ENCODE peak calls at places on chromosome 4, in ten cellular contexts. Q is prostate gland, G is GM12878, J is upper lobe of left lung, I is testis, A is gastrocnemius medialis, N is Peyer's patch, B is suprapubic skin, K is heart left ventricle, H is GM12892. U is an unnamed sample.

GRCh38 chr4:57550143-57550542 is 440.0 kb upstream of the IGFBP7 start:
- DNase-seq in Q (no peak), G (no peak), J (no peak), I (no peak), A (no peak), N (no peak), B (no peak), K (no peak), H (no peak), U (no peak)

GRCh38 chr4:153083447-153083921 is 120.8 kb upstream of the TRIM2 start:
- DNase-seq in Q (peak), G (peak), J (peak), I (peak), A (no peak), N (peak), B (no peak), K (peak), H (peak), U (peak)

GRCh38 chr4:113077611-113078010 is 28.2 kb downstream of the ANK2 start:
- DNase-seq in Q (no peak), G (no peak), J (no peak), I (no peak), A (no peak), N (no peak), B (no peak), K (no peak), H (no peak), U (no peak)

GRCh38 chr4:183443609-183444148 is 757 bp upstream of the CDKN2AIP start:
- DNase-seq in Q (peak), G (no peak), J (no peak), I (peak), A (peak), N (no peak), B (peak), K (no peak), H (no peak), U (no peak)

GRCh38 chr4:87144346-87144745 is 76.1 kb downstream of the KLHL8 start:
- DNase-seq in Q (no peak), G (no peak), J (no peak), I (no peak), A (no peak), N (no peak), B (no peak), K (no peak), H (no peak), U (no peak)

GRCh38 chr4:114396808-114397207 is 201.8 kb upstream of the UGT8 start:
- DNase-seq in Q (no peak), G (no peak), J (no peak), I (no peak), A (no peak), N (no peak), B (no peak), K (no peak), H (no peak), U (no peak)

GRCh38 chr4:69026974-69027373 is 69.3 kb upstream of the UGT2B7 start:
- DNase-seq in Q (no peak), G (no peak), J (no peak), I (no peak), A (no peak), N (no peak), B (no peak), K (peak), H (no peak), U (no peak)

GRCh38 chr4:24686866-24687672 is 102.7 kb upstream of the DHX15 start:
- DNase-seq in Q (no peak), G (no peak), J (no peak), I (peak), A (no peak), N (peak), B (no peak), K (no peak), H (no peak), U (no peak)

GRCh38 chr4:66653937-66654336 is 891.4 kb downstream of the CENPC start:
- DNase-seq in Q (no peak), G (no peak), J (no peak), I (no peak), A (no peak), N (no peak), B (no peak), K (no peak), H (no peak), U (no peak)

GRCh38 chr4:123559955-123560669 is 163.5 kb downstream of the SPRY1 start:
- DNase-seq in Q (no peak), G (no peak), J (no peak), I (no peak), A (no peak), N (no peak), B (no peak), K (no peak), H (no peak), U (no peak)

GRCh38 chr4:158856852-158857251 is 88.0 kb downstream of the FNIP2 start:
- DNase-seq in Q (no peak), G (no peak), J (no peak), I (no peak), A (no peak), N (no peak), B (no peak), K (no peak), H (no peak), U (no peak)

GRCh38 chr4:155666701-155667537 is at the start of gene GUCY1A1:
- DNase-seq in Q (peak), G (no peak), J (peak), I (peak), A (peak), N (peak), B (peak), K (peak), H (peak), U (no peak)

GRCh38 chr4:61201562-61202099 is 1.5 kb downstream of the ADGRL3 start:
- DNase-seq in Q (no peak), G (no peak), J (no peak), I (peak), A (no peak), N (peak), B (peak), K (no peak), H (peak), U (no peak)

GRCh38 chr4:20700007-20700761 is at the start of gene PACRGL:
- DNase-seq in Q (peak), G (peak), J (peak), I (peak), A (peak), N (peak), B (peak), K (peak), H (peak), U (peak)
- TF ChIP-seq POLR2A in Q (peak), G (peak), J (no peak), I (no peak), A (peak), N (no peak), B (peak), K (peak), H (peak), U (no peak)

DNA sequence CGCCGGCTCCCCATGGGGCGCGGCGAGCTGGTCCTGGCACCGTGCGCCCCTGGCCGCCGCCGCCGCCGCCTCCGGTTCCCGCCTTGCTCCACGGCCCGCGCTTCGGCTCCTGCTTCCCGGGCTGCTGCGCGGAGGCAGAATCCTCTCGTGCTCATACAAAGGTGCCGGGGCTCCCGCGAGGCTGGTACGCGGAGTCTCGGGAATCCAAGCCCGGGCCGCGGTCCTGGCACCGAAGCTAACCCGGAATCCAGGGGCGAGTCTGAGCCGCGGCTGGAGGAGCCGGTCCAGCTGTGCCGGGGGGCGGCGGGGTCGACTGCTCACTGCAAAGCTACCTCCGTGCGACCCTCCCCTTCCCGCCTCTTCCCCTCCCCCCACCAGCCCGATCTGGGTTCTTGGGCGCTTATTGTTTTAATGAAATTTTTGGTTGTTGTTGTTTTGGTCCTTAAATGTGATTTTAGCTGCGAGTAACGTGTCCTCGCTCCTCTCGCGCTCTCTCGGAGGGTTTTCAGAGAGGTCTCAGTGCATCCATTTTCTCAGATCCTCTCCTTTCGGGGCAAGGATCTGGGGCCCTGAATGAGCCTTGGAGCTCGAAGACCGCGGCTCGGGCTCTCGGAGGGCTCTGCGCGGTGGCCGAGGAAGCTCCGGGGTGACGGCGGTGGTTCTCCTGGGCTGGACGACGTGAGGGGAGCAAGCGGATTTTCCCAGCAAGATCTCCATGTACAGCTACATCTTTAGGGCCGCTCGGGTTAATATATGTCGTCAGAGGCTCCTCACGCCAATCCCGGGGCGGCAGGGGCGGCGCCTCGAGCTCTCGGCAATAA is at the start of gene HAND2:
- DNase-seq in Q (no peak), G (no peak), J (no peak), I (peak), A (peak), N (no peak), B (peak), K (peak), H (no peak), U (peak)
- TF ChIP-seq POLR2A in Q (no peak), G (no peak), J (no peak), I (peak), A (peak), N (no peak), B (peak), K (peak), H (no peak), U (no peak)

DNA sequence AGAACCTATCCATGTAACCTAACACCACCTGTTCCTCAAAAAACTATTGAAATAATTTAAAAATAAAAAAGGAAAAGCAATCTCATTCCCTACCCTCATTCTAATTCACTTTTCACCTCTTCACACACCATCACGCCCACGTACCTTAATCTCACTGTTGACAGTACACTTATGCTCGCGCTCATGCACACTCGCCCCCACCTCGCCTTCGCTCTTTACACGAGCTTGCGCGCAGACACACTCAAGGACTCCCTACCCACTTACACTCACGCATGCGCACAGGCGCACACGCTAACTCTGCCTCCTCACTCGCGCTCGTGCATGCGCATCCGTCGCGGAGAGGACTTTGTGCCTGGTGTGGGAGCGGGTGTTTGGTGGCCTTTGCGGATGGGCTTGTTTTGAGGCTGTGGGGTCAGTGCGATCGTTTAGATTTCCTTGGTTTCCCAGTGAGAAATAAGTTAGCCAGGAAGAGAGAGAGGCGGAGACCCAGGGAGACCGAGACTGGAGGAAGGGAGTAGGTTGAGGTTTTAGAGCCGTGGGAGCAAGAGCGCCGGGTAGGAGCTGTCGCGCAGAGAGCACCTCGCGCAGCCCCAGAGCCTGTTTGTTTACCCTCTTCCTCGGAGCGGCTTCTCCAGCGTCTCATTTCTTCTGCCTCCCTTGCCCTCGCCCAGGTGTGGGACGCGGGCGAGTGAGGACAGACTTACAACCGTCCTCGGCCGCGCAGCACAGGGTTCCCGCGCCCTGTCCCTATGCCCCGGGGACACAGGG is 8.1 kb upstream of the GSX2 start:
- DNase-seq in Q (peak), G (peak), J (peak), I (peak), A (peak), N (peak), B (peak), K (peak), H (peak), U (peak)
- TF ChIP-seq POLR2A in Q (no peak), G (no peak), J (no peak), I (no peak), A (no peak), N (no peak), B (no peak), K (no peak), H (no peak), U (no peak)

GRCh38 chr4:7103031-7103598 is 35.3 kb upstream of the GRPEL1 start:
- DNase-seq in Q (peak), G (peak), J (peak), I (peak), A (peak), N (peak), B (peak), K (peak), H (peak), U (peak)
- TF ChIP-seq POLR2A in Q (peak), G (peak), J (no peak), I (no peak), A (peak), N (peak), B (peak), K (peak), H (peak), U (no peak)

GRCh38 chr4:109702950-109703663 is at the start of gene CASP6:
- DNase-seq in Q (peak), G (peak), J (peak), I (peak), A (peak), N (peak), B (peak), K (peak), H (peak), U (peak)
- TF ChIP-seq POLR2A in Q (peak), G (peak), J (no peak), I (no peak), A (peak), N (peak), B (no peak), K (peak), H (peak), U (no peak)

GRCh38 chr4:145101091-145101490 is 3.0 kb downstream of the ABCE1 start:
- DNase-seq in Q (no peak), G (no peak), J (no peak), I (no peak), A (no peak), N (no peak), B (no peak), K (no peak), H (no peak), U (no peak)

GRCh38 chr4:145099653-145100052 is 1.5 kb downstream of the ABCE1 start:
- DNase-seq in Q (no peak), G (no peak), J (no peak), I (no peak), A (no peak), N (no peak), B (no peak), K (no peak), H (no peak), U (no peak)

GRCh38 chr4:145098675-145099037 is 545 bp downstream of the ABCE1 start:
- DNase-seq in Q (peak), G (no peak), J (peak), I (peak), A (peak), N (peak), B (no peak), K (peak), H (peak), U (no peak)

GRCh38 chr4:145097331-145097820 is 620 bp downstream of the ANAPC10 start:
- DNase-seq in Q (no peak), G (no peak), J (no peak), I (no peak), A (no peak), N (no peak), B (no peak), K (no peak), H (no peak), U (no peak)

GRCh38 chr4:145097821-145098674 is at the start of the genes ABCE1 and ANAPC10:
- DNase-seq in Q (peak), G (peak), J (peak), I (peak), A (peak), N (peak), B (peak), K (peak), H (peak), U (peak)
- TF ChIP-seq POLR2A in Q (no peak), G (peak), J (peak), I (no peak), A (peak), N (peak), B (peak), K (peak), H (peak), U (no peak)

DNA sequence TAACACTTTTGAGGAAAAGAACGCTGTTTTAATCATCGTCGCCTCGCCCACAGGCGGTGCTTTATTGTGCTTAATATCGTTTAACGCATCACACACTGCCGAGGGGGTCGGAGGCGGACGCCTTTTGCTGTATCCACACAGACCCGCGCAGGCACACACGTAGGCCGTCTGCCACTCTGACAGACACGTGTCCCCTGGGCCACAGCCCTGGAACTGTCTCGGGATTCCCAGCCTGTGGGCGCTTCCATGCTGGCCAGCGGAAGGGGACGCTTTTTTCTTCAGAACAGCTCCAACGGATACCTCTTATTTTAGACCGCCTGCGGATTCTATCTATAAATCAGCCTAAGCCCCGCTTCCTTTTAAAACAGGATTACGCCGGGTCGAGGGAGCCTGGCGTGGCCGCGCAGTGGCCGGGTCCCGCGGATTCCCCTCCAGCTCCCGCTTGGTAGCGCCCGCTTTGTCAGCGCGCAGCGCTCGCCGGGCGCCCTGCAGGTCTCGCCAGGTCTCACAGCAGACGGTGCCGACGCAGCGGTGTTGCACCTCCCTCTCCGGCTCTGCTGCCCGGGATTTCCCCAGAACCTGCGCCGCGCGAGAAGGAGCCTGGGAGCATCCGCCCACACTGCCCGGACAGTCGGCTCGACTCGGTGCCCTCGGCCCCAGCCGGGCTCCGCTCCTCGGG is at the start of gene NOCT:
- DNase-seq in Q (peak), G (peak), J (peak), I (peak), A (peak), N (peak), B (peak), K (peak), H (peak), U (peak)
- TF ChIP-seq POLR2A in Q (peak), G (peak), J (peak), I (peak), A (peak), N (peak), B (peak), K (peak), H (peak), U (no peak)

DNA sequence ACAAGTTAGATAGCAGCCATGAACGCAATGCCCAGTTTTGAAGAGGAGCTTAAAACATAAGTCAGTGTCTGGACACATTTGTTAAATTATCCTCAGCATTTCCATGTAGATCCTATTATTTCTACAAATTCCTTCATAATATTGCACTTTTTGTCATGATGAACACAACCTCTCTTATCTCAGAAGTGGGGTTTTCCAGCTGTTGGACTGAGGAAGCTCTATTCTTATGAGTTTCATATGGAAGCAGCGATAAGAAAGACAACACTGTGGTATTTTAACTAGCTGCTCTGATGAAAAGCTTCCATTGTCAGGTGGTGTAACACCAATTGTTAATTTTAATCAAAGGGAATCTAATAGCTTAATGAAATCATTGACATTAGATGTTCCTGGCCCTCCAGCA is 308.7 kb downstream of the GBA3 start:
- DNase-seq in Q (no peak), G (no peak), J (no peak), I (peak), A (no peak), N (no peak), B (no peak), K (no peak), H (no peak), U (no peak)
- TF ChIP-seq POLR2A in Q (no peak), G (no peak), J (no peak), I (no peak), A (no peak), N (no peak), B (no peak), K (no peak), H (no peak), U (no peak)

GRCh38 chr4:3746701-3747581 is 19.2 kb upstream of the ADRA2C start:
- DNase-seq in Q (no peak), G (no peak), J (no peak), I (no peak), A (no peak), N (no peak), B (no peak), K (no peak), H (no peak), U (no peak)
- TF ChIP-seq POLR2A in Q (no peak), G (no peak), J (no peak), I (no peak), A (no peak), N (no peak), B (no peak), K (no peak), H (no peak), U (no peak)

U was measured in lower leg skin.